ENCODE peak calls at places on chromosomes 16 and 17, in eight cellular contexts. J is stimulated activated CD8-positive, alpha-beta memory T cell treated with anti-CD3 and anti-CD28 coated beads, Interleukin-15, amount 100 ng/mL, for 24 hours; C is activated T-cell treated with anti-CD3 and anti-CD28 coated beads, Interleukin-2, amount 50 U/mL, for 48 hours; Z is pulmonary artery endothelial cell; M is left ventricle myocardium inferior; N is tibial artery; Q is naive thymus-derived CD4-positive, alpha-beta T cell; V is anterior cingulate cortex. P is an unnamed sample.
A peak's percentile ranks its signal among the peaks of the same experiment; 100 is the strongest.

GRCh38 chr17:81482673-81483072 is 29.9 kb downstream of the ACTG1 start:
- DNase-seq in J (no peak), C (no peak), Z (no peak), M (no peak), N (no peak), Q (no peak), V (no peak), P (no peak)

GRCh38 chr17:72747416-72747815 is 345.1 kb downstream of the SLC39A11 start:
- DNase-seq in J (no peak), C (no peak), Z (no peak), M (no peak), N (no peak), Q (no peak), V (no peak), P (no peak)

GRCh38 chr17:67238976-67239375 is 6.0 kb downstream of the HELZ start:
- DNase-seq in J (no peak), C (no peak), Z (no peak), M (no peak), N (no peak), Q (no peak), V (no peak), P (no peak)

GRCh38 chr17:73396429-73397277 is 84.9 kb upstream of the CDC42EP4 start:
- DNase-seq in J (no peak), C (no peak), Z (no peak), M (no peak), N (no peak), Q (no peak), V (no peak), P (no peak)

GRCh38 chr17:39536468-39536867 is 71.3 kb downstream of the NEUROD2 start:
- DNase-seq in J (no peak), C (no peak), Z (no peak), M (no peak), N (no peak), Q (no peak), V (no peak), P (no peak)

GRCh38 chr17:43669971-43670644 is 8.4 kb upstream of the MEOX1 start:
- DNase-seq in J (no peak), C (no peak), Z (no peak), M (no peak), N (no peak), Q (no peak), V (no peak), P (no peak)

GRCh38 chr16:12425134-12425941 is 378.3 kb downstream of the CPPED1 start:
- DNase-seq in J (no peak), C (no peak), Z (no peak), M (no peak), N (no peak), Q (no peak), V (no peak), P (no peak)

GRCh38 chr17:81867123-81867951 is 3.8 kb downstream of the ARHGDIA start:
- DNase-seq in J (no peak), C (no peak), Z (no peak), M (no peak), N (no peak), Q (peak; percentile 32), V (no peak), P (no peak)

GRCh38 chr17:49554694-49555494 is 20.8 kb upstream of the NXPH3 start:
- DNase-seq in J (no peak), C (no peak), Z (no peak), M (no peak), N (no peak), Q (no peak), V (no peak), P (peak; percentile 60)

GRCh38 chr16:14109782-14110727 is 38.9 kb downstream of the MRTFB start:
- DNase-seq in J (no peak), C (no peak), Z (no peak), M (no peak), N (no peak), Q (no peak), V (no peak), P (no peak)

P was measured in upper lobe of right lung.